ENCODE peak calls at places on chromosomes 6 and 20, in nine cellular contexts. One of them, this sample, is unnamed.

GRCh38 chr6:107823047-107823557 is 1.0 kb downstream of the SCML4 start:
- DNase-seq in sigmoid colon: no peak
- DNase-seq in endothelial cell of umbilical vein: no peak
- DNase-seq in esophagus muscularis mucosa: no peak
- DNase-seq in HepG2: no peak
- DNase-seq in HCT116: no peak
- DNase-seq in suprapubic skin: no peak
- DNase-seq in GM12891: no peak
- DNase-seq in transverse colon: no peak
- DNase-seq in this sample: no peak

GRCh38 chr20:50301165-50301564 is 110.5 kb downstream of the CEBPB start:
- DNase-seq in sigmoid colon: no peak
- DNase-seq in endothelial cell of umbilical vein: no peak
- DNase-seq in esophagus muscularis mucosa: no peak
- DNase-seq in HepG2: no peak
- DNase-seq in HCT116: no peak
- DNase-seq in suprapubic skin: no peak
- DNase-seq in GM12891: no peak
- DNase-seq in transverse colon: no peak
- DNase-seq in this sample: no peak

GRCh38 chr20:7294816-7295360 is 527.4 kb downstream of the BMP2 start:
- DNase-seq in sigmoid colon: no peak
- DNase-seq in endothelial cell of umbilical vein: no peak
- DNase-seq in esophagus muscularis mucosa: no peak
- DNase-seq in HepG2: no peak
- DNase-seq in HCT116: no peak
- DNase-seq in suprapubic skin: no peak
- DNase-seq in GM12891: no peak
- DNase-seq in transverse colon: no peak
- DNase-seq in this sample: no peak

GRCh38 chr6:144335315-144335861 is 50.3 kb downstream of the UTRN start:
- DNase-seq in sigmoid colon: no peak
- DNase-seq in endothelial cell of umbilical vein: no peak
- DNase-seq in esophagus muscularis mucosa: peak
- DNase-seq in HepG2: no peak
- DNase-seq in HCT116: no peak
- DNase-seq in suprapubic skin: no peak
- DNase-seq in GM12891: no peak
- DNase-seq in transverse colon: no peak
- DNase-seq in this sample: no peak

GRCh38 chr6:376823-377571 is 14.6 kb upstream of the IRF4 start:
- DNase-seq in sigmoid colon: no peak
- DNase-seq in endothelial cell of umbilical vein: no peak
- DNase-seq in esophagus muscularis mucosa: no peak
- DNase-seq in HepG2: no peak
- DNase-seq in HCT116: no peak
- DNase-seq in suprapubic skin: no peak
- DNase-seq in GM12891: no peak
- DNase-seq in transverse colon: no peak
- DNase-seq in this sample: no peak

GRCh38 chr6:71902261-71902660 is 15.9 kb downstream of the RIMS1 start:
- DNase-seq in sigmoid colon: no peak
- DNase-seq in endothelial cell of umbilical vein: no peak
- DNase-seq in esophagus muscularis mucosa: no peak
- DNase-seq in HepG2: no peak
- DNase-seq in HCT116: no peak
- DNase-seq in suprapubic skin: no peak
- DNase-seq in GM12891: no peak
- DNase-seq in transverse colon: no peak
- DNase-seq in this sample: no peak

GRCh38 chr20:33862709-33863403 is 51.7 kb downstream of the CHMP4B start:
- DNase-seq in sigmoid colon: peak
- DNase-seq in endothelial cell of umbilical vein: peak
- DNase-seq in esophagus muscularis mucosa: no peak
- DNase-seq in HepG2: peak
- DNase-seq in HCT116: no peak
- DNase-seq in suprapubic skin: no peak
- DNase-seq in GM12891: peak
- DNase-seq in transverse colon: peak
- DNase-seq in this sample: no peak

GRCh38 chr6:52077961-52078613 is 9.3 kb downstream of the PKHD1 start:
- DNase-seq in sigmoid colon: no peak
- DNase-seq in endothelial cell of umbilical vein: no peak
- DNase-seq in esophagus muscularis mucosa: no peak
- DNase-seq in HepG2: no peak
- DNase-seq in HCT116: no peak
- DNase-seq in suprapubic skin: no peak
- DNase-seq in GM12891: no peak
- DNase-seq in transverse colon: no peak
- DNase-seq in this sample: no peak

GRCh38 chr6:13932785-13933184 is 8.0 kb downstream of the RNF182 start:
- DNase-seq in sigmoid colon: no peak
- DNase-seq in endothelial cell of umbilical vein: no peak
- DNase-seq in esophagus muscularis mucosa: no peak
- DNase-seq in HepG2: no peak
- DNase-seq in HCT116: no peak
- DNase-seq in suprapubic skin: no peak
- DNase-seq in GM12891: no peak
- DNase-seq in transverse colon: no peak
- DNase-seq in this sample: no peak

GRCh38 chr20:3374296-3374695 is 33.2 kb downstream of the DNAAF9 start:
- DNase-seq in sigmoid colon: no peak
- DNase-seq in endothelial cell of umbilical vein: peak
- DNase-seq in esophagus muscularis mucosa: no peak
- DNase-seq in HepG2: no peak
- DNase-seq in HCT116: no peak
- DNase-seq in suprapubic skin: no peak
- DNase-seq in GM12891: no peak
- DNase-seq in transverse colon: no peak
- DNase-seq in this sample: no peak

GRCh38 chr20:63791497-63792156 is 39.4 kb downstream of the ZBTB46 start:
- DNase-seq in sigmoid colon: no peak
- DNase-seq in endothelial cell of umbilical vein: no peak
- DNase-seq in esophagus muscularis mucosa: no peak
- DNase-seq in HepG2: no peak
- DNase-seq in HCT116: no peak
- DNase-seq in suprapubic skin: no peak
- DNase-seq in GM12891: no peak
- DNase-seq in transverse colon: no peak
- DNase-seq in this sample: no peak

GRCh38 chr6:56595490-56596122 is 47.1 kb downstream of the DST start:
- DNase-seq in sigmoid colon: no peak
- DNase-seq in endothelial cell of umbilical vein: peak
- DNase-seq in esophagus muscularis mucosa: no peak
- DNase-seq in HepG2: peak
- DNase-seq in HCT116: peak
- DNase-seq in suprapubic skin: no peak
- DNase-seq in GM12891: no peak
- DNase-seq in transverse colon: peak
- DNase-seq in this sample: no peak

GRCh38 chr6:4791174-4791573 is 15.0 kb downstream of the CDYL start:
- DNase-seq in sigmoid colon: no peak
- DNase-seq in endothelial cell of umbilical vein: no peak
- DNase-seq in esophagus muscularis mucosa: no peak
- DNase-seq in HepG2: no peak
- DNase-seq in HCT116: no peak
- DNase-seq in suprapubic skin: no peak
- DNase-seq in GM12891: no peak
- DNase-seq in transverse colon: no peak
- DNase-seq in this sample: no peak

GRCh38 chr20:8967641-8968245 is 101.1 kb upstream of the PLCB4 start:
- DNase-seq in sigmoid colon: no peak
- DNase-seq in endothelial cell of umbilical vein: no peak
- DNase-seq in esophagus muscularis mucosa: no peak
- DNase-seq in HepG2: no peak
- DNase-seq in HCT116: no peak
- DNase-seq in suprapubic skin: no peak
- DNase-seq in GM12891: no peak
- DNase-seq in transverse colon: no peak
- DNase-seq in this sample: no peak

GRCh38 chr6:31620586-31621319 is at the start of gene PRRC2A:
- DNase-seq in sigmoid colon: peak
- DNase-seq in endothelial cell of umbilical vein: no peak
- DNase-seq in esophagus muscularis mucosa: peak
- DNase-seq in HepG2: no peak
- DNase-seq in HCT116: peak
- DNase-seq in suprapubic skin: peak
- DNase-seq in GM12891: peak
- DNase-seq in transverse colon: peak
- DNase-seq in this sample: peak
- TF ChIP-seq POLR2AphosphoS5 in sigmoid colon: peak
- TF ChIP-seq POLR2AphosphoS5 in endothelial cell of umbilical vein: peak
- TF ChIP-seq POLR2AphosphoS5 in esophagus muscularis mucosa: peak
- TF ChIP-seq POLR2AphosphoS5 in HepG2: peak
- TF ChIP-seq POLR2AphosphoS5 in HCT116: peak
- TF ChIP-seq POLR2AphosphoS5 in suprapubic skin: peak
- TF ChIP-seq POLR2AphosphoS5 in GM12891: peak
- TF ChIP-seq POLR2AphosphoS5 in transverse colon: peak
- TF ChIP-seq POLR2AphosphoS5 in this sample: peak

GRCh38 chr6:41706876-41707564 is 28.4 kb downstream of the TFEB start:
- DNase-seq in sigmoid colon: peak
- DNase-seq in endothelial cell of umbilical vein: no peak
- DNase-seq in esophagus muscularis mucosa: no peak
- DNase-seq in HepG2: no peak
- DNase-seq in HCT116: no peak
- DNase-seq in suprapubic skin: no peak
- DNase-seq in GM12891: no peak
- DNase-seq in transverse colon: no peak
- DNase-seq in this sample: no peak
- TF ChIP-seq POLR2A in sigmoid colon: no peak
- TF ChIP-seq POLR2A in endothelial cell of umbilical vein: no peak
- TF ChIP-seq POLR2A in esophagus muscularis mucosa: no peak
- TF ChIP-seq POLR2A in HepG2: no peak
- TF ChIP-seq POLR2A in HCT116: no peak
- TF ChIP-seq POLR2A in suprapubic skin: no peak
- TF ChIP-seq POLR2A in GM12891: no peak
- TF ChIP-seq POLR2A in transverse colon: no peak
- TF ChIP-seq POLR2A in this sample: no peak

GRCh38 chr6:94270040-94270689 is 850.8 kb upstream of the EPHA7 start:
- DNase-seq in sigmoid colon: no peak
- DNase-seq in endothelial cell of umbilical vein: no peak
- DNase-seq in esophagus muscularis mucosa: no peak
- DNase-seq in HepG2: no peak
- DNase-seq in HCT116: no peak
- DNase-seq in suprapubic skin: no peak
- DNase-seq in GM12891: no peak
- DNase-seq in transverse colon: no peak
- DNase-seq in this sample: no peak
- TF ChIP-seq POLR2AphosphoS5 in sigmoid colon: no peak
- TF ChIP-seq POLR2AphosphoS5 in endothelial cell of umbilical vein: no peak
- TF ChIP-seq POLR2AphosphoS5 in esophagus muscularis mucosa: no peak
- TF ChIP-seq POLR2AphosphoS5 in HepG2: no peak
- TF ChIP-seq POLR2AphosphoS5 in HCT116: no peak
- TF ChIP-seq POLR2AphosphoS5 in suprapubic skin: no peak
- TF ChIP-seq POLR2AphosphoS5 in GM12891: no peak
- TF ChIP-seq POLR2AphosphoS5 in transverse colon: no peak
- TF ChIP-seq POLR2AphosphoS5 in this sample: no peak

GRCh38 chr20:56392282-56393132 is at the start of gene CSTF1:
- DNase-seq in sigmoid colon: peak
- DNase-seq in endothelial cell of umbilical vein: peak
- DNase-seq in esophagus muscularis mucosa: peak
- DNase-seq in HepG2: peak
- DNase-seq in HCT116: peak
- DNase-seq in suprapubic skin: peak
- DNase-seq in GM12891: peak
- DNase-seq in transverse colon: peak
- DNase-seq in this sample: peak
- TF ChIP-seq POLR2A in sigmoid colon: no peak
- TF ChIP-seq POLR2A in endothelial cell of umbilical vein: peak
- TF ChIP-seq POLR2A in esophagus muscularis mucosa: no peak
- TF ChIP-seq POLR2A in HepG2: peak
- TF ChIP-seq POLR2A in HCT116: peak
- TF ChIP-seq POLR2A in suprapubic skin: no peak
- TF ChIP-seq POLR2A in GM12891: peak
- TF ChIP-seq POLR2A in transverse colon: peak
- TF ChIP-seq POLR2A in this sample: no peak

DNA sequence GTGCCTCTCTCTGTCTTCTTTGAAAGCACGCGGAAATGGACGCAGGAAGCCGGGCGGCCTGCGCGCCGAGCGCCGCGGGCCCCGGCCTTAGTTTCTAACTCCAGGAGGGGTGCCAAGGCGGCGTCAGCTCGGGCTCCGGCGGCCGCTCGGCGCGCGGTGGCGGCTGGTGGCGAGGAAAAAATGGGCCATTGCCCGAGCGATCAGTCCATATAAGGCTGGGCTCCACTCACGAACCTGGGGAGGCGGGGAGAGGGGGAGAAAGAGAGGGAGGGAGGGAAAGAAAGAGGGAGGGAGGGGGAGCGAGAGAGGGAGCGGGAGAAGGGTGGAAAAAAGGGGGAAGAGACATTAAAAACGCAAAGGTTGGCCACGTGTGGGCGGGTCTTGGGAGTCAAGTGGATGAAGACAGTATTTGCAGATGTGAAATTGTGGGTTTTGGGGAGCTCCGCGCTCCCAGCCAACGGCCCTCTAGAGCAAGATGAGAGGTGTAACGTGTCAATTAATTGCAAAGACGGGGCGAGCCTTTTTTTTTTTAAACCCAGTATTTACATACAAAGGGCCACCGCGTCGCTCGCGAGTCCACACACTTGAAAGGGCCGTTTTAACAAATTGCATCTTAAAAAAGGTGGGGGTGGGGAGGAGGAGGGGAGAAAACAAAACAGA is at the start of gene NKX2-2:
- DNase-seq in sigmoid colon: no peak
- DNase-seq in endothelial cell of umbilical vein: no peak
- DNase-seq in esophagus muscularis mucosa: no peak
- DNase-seq in HepG2: no peak
- DNase-seq in HCT116: no peak
- DNase-seq in suprapubic skin: no peak
- DNase-seq in GM12891: no peak
- DNase-seq in transverse colon: no peak
- DNase-seq in this sample: no peak
- TF ChIP-seq POLR2AphosphoS5 in sigmoid colon: no peak
- TF ChIP-seq POLR2AphosphoS5 in endothelial cell of umbilical vein: no peak
- TF ChIP-seq POLR2AphosphoS5 in esophagus muscularis mucosa: no peak
- TF ChIP-seq POLR2AphosphoS5 in HepG2: no peak
- TF ChIP-seq POLR2AphosphoS5 in HCT116: no peak
- TF ChIP-seq POLR2AphosphoS5 in suprapubic skin: no peak
- TF ChIP-seq POLR2AphosphoS5 in GM12891: no peak
- TF ChIP-seq POLR2AphosphoS5 in transverse colon: no peak
- TF ChIP-seq POLR2AphosphoS5 in this sample: no peak

DNA sequence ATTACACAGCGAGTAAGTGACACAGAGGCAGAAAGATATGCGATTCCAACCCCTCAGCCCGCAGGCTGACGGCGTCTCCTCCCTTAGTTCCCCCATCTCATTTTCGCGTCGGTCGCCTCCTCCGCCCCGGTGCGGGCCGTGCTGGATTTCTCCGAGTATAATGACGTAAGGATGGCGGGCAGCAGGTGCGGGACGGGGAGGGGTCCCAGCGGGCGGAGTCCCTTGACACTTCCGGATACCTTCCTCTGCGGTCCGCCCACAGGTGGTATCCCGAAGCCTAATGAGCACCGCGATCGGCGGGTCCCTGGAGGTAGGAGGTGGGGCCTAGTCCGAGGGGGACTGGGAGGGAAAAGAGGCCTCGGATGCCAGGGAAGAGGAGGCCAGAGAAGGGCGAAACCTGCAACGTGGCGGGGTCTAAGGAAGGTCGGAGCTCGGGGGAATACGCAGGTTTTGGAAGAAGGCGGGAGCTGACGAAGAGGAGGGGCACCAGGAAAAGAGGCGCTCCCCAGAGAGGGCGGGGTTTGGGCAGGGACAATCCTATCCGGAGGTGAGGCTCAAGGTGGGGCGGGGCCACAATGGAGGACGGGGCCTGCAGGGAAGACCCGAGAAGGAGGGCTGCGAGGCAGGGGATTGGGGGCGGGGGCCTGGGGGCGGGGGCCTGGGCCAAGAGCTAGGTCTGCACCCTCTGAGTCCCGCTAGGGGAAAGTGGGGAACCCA is 3.6 kb downstream of the PRSS16 start:
- DNase-seq in sigmoid colon: no peak
- DNase-seq in endothelial cell of umbilical vein: no peak
- DNase-seq in esophagus muscularis mucosa: no peak
- DNase-seq in HepG2: no peak
- DNase-seq in HCT116: peak
- DNase-seq in suprapubic skin: peak
- DNase-seq in GM12891: peak
- DNase-seq in transverse colon: peak
- DNase-seq in this sample: peak
- TF ChIP-seq POLR2A in sigmoid colon: no peak
- TF ChIP-seq POLR2A in endothelial cell of umbilical vein: no peak
- TF ChIP-seq POLR2A in esophagus muscularis mucosa: no peak
- TF ChIP-seq POLR2A in HepG2: no peak
- TF ChIP-seq POLR2A in HCT116: peak
- TF ChIP-seq POLR2A in suprapubic skin: no peak
- TF ChIP-seq POLR2A in GM12891: no peak
- TF ChIP-seq POLR2A in transverse colon: peak
- TF ChIP-seq POLR2A in this sample: no peak